ENCODE peak calls at places on chromosomes 3 and 15, in nine cellular contexts. A is ELR, R is T-helper 9 cell, G is activated gamma-delta T cell treated with Interleukin-2 at 50 U/mL for 16 hours, Y is left kidney, S is COLO829, V is retina, I is HFFc6, T is brain microvascular endothelial cell. P is an unnamed sample.

GRCh38 chr3:129553771-129554170 is 10.8 kb downstream of the H1-8 start:
- DNase-seq in A (no peak), R (no peak), G (no peak), Y (no peak), S (no peak), V (no peak), I (no peak), T (no peak), P (no peak)

GRCh38 chr3:71498543-71498942 is 85.0 kb downstream of the FOXP1 start:
- DNase-seq in A (no peak), R (no peak), G (no peak), Y (no peak), S (no peak), V (no peak), I (no peak), T (no peak), P (no peak)

GRCh38 chr15:50190166-50190570 is 8.2 kb downstream of the SLC27A2 start:
- DNase-seq in A (no peak), R (no peak), G (no peak), Y (peak; percentile 58), S (no peak), V (no peak), I (no peak), T (no peak), P (no peak)

GRCh38 chr3:70606018-70606417 is 293.6 kb upstream of the MDFIC2 start:
- DNase-seq in A (no peak), R (no peak), G (no peak), Y (peak; percentile 48), S (peak; percentile 19), V (no peak), I (no peak), T (no peak), P (no peak)

GRCh38 chr3:189342811-189343210 is 171.0 kb downstream of the TPRG1 start:
- DNase-seq in A (no peak), R (no peak), G (no peak), Y (peak; percentile 20), S (no peak), V (no peak), I (no peak), T (no peak), P (no peak)

GRCh38 chr3:111691293-111691909 is 96.3 kb upstream of the ZBED2 start:
- DNase-seq in A (peak; percentile 81), R (no peak), G (no peak), Y (peak; percentile 65), S (peak; percentile 51), V (no peak), I (peak; percentile 55), T (no peak), P (peak; percentile 54)

GRCh38 chr3:122880624-122881023 is 85.8 kb downstream of the SLC49A4 start:
- DNase-seq in A (no peak), R (no peak), G (no peak), Y (no peak), S (no peak), V (no peak), I (no peak), T (no peak), P (no peak)

GRCh38 chr3:188389711-188390346 is 235.9 kb downstream of the LPP start:
- DNase-seq in A (no peak), R (no peak), G (no peak), Y (no peak), S (no peak), V (no peak), I (no peak), T (no peak), P (no peak)

GRCh38 chr3:157438371-157438735 is 1.7 kb downstream of the PTX3 start:
- DNase-seq in A (peak; percentile 58), R (no peak), G (no peak), Y (peak; percentile 50), S (no peak), V (no peak), I (no peak), T (no peak), P (peak; percentile 27)

GRCh38 chr3:53195602-53196574 is 34.9 kb downstream of the PRKCD start:
- DNase-seq in A (peak; percentile 59), R (peak; percentile 53), G (peak; percentile 43), Y (peak; percentile 86), S (peak; percentile 67), V (peak; percentile 88), I (no peak), T (no peak), P (no peak)

GRCh38 chr15:72907733-72908132 is 124.2 kb upstream of the ADPGK start:
- DNase-seq in A (no peak), R (no peak), G (no peak), Y (peak; percentile 53), S (no peak), V (peak; percentile 27), I (no peak), T (no peak), P (no peak)

GRCh38 chr15:63052961-63053698 is 10.6 kb downstream of the TPM1 start:
- DNase-seq in A (peak; percentile 66), R (no peak), G (no peak), Y (peak; percentile 57), S (no peak), V (no peak), I (no peak), T (no peak), P (no peak)

GRCh38 chr15:34366271-34367043 is 539 bp downstream of the LPCAT4 start:
- DNase-seq in A (peak; percentile 70), R (peak; percentile 41), G (peak; percentile 45), Y (peak; percentile 95), S (peak; percentile 9), V (peak; percentile 72), I (no peak), T (no peak), P (peak; percentile 51)

GRCh38 chr15:96693515-96693914 is 363.0 kb downstream of the NR2F2 start:
- DNase-seq in A (no peak), R (no peak), G (no peak), Y (no peak), S (no peak), V (no peak), I (no peak), T (no peak), P (no peak)

GRCh38 chr15:60362318-60363023 is 35.3 kb downstream of the ANXA2 start:
- DNase-seq in A (peak; percentile 95), R (no peak), G (no peak), Y (no peak), S (peak; percentile 68), V (no peak), I (peak; percentile 89), T (peak; percentile 80), P (peak; percentile 84)

GRCh38 chr15:38593523-38593922 is 28.9 kb upstream of the RASGRP1 start:
- DNase-seq in A (peak; percentile 38), R (no peak), G (no peak), Y (no peak), S (no peak), V (no peak), I (no peak), T (no peak), P (peak; percentile 81)

GRCh38 chr3:20747736-20748135 is 561.7 kb upstream of the SGO1 start:
- DNase-seq in A (no peak), R (no peak), G (no peak), Y (no peak), S (no peak), V (no peak), I (peak; percentile 61), T (peak; percentile 18), P (no peak)

GRCh38 chr3:85726241-85726640 is 767.5 kb downstream of the CADM2 start:
- DNase-seq in A (no peak), R (no peak), G (no peak), Y (no peak), S (no peak), V (no peak), I (no peak), T (no peak), P (no peak)

GRCh38 chr3:10495003-10495402 is 10.4 kb downstream of the ATP2B2 start:
- DNase-seq in A (peak; percentile 54), R (no peak), G (no peak), Y (no peak), S (peak; percentile 29), V (no peak), I (peak; percentile 28), T (peak; percentile 36), P (peak; percentile 86)

GRCh38 chr3:72520690-72521308 is 327.4 kb downstream of the SHQ1 start:
- DNase-seq in A (peak; percentile 75), R (no peak), G (no peak), Y (peak; percentile 64), S (no peak), V (no peak), I (peak; percentile 1), T (peak; percentile 25), P (peak; percentile 49)

GRCh38 chr15:70440416-70441138 is 322.8 kb downstream of the UACA start:
- DNase-seq in A (no peak), R (no peak), G (no peak), Y (no peak), S (no peak), V (no peak), I (no peak), T (no peak), P (no peak)

GRCh38 chr15:29686445-29687203 is 135.6 kb downstream of the TJP1 start:
- DNase-seq in A (no peak), R (no peak), G (no peak), Y (no peak), S (no peak), V (no peak), I (no peak), T (no peak), P (no peak)